ENCODE peak calls at places on chromosomes 5 and 9, in four cellular contexts. One of them, this sample, is unnamed.

GRCh38 chr5:34511915-34512314 is 144.2 kb upstream of the RAI14 start:
- DNase-seq in NCI-H460: no peak
- DNase-seq in kidney: peak
- DNase-seq in suprapubic skin: no peak
- DNase-seq in this sample: no peak

GRCh38 chr9:86341007-86341491 is 13.2 kb downstream of the TUT7 start:
- DNase-seq in suprapubic skin: no peak
- DNase-seq in kidney: no peak
- DNase-seq in NCI-H460: no peak
- DNase-seq in this sample: no peak

GRCh38 chr5:80368666-80369270 is 39.1 kb upstream of the ZFYVE16 start:
- DNase-seq in kidney: no peak
- DNase-seq in suprapubic skin: no peak
- DNase-seq in NCI-H460: no peak
- DNase-seq in this sample: no peak

GRCh38 chr9:93114169-93114983 is 18.4 kb downstream of the CARD19 start:
- DNase-seq in NCI-H460: no peak
- DNase-seq in kidney: peak
- DNase-seq in suprapubic skin: peak
- DNase-seq in this sample: peak

GRCh38 chr5:57538341-57538955 is 55.8 kb upstream of the ACTBL2 start:
- DNase-seq in kidney: no peak
- DNase-seq in suprapubic skin: no peak
- DNase-seq in NCI-H460: no peak
- DNase-seq in this sample: no peak

GRCh38 chr9:83043583-83043982 is 19.4 kb downstream of the RASEF start:
- DNase-seq in NCI-H460: no peak
- DNase-seq in suprapubic skin: no peak
- DNase-seq in kidney: no peak
- DNase-seq in this sample: no peak

GRCh38 chr5:16690243-16690839 is 73.5 kb upstream of the RETREG1 start:
- DNase-seq in kidney: no peak
- DNase-seq in suprapubic skin: no peak
- DNase-seq in NCI-H460: peak
- DNase-seq in this sample: no peak

GRCh38 chr9:116697341-116697740 is 10.2 kb downstream of the TRIM32 start:
- DNase-seq in kidney: no peak
- DNase-seq in NCI-H460: no peak
- DNase-seq in suprapubic skin: no peak
- DNase-seq in this sample: no peak

GRCh38 chr5:31671339-31671741 is 32.4 kb downstream of the PDZD2 start:
- DNase-seq in suprapubic skin: no peak
- DNase-seq in NCI-H460: no peak
- DNase-seq in kidney: no peak
- DNase-seq in this sample: no peak

GRCh38 chr9:77498891-77499290 is 149.2 kb downstream of the GNA14 start:
- DNase-seq in NCI-H460: no peak
- DNase-seq in kidney: no peak
- DNase-seq in suprapubic skin: no peak
- DNase-seq in this sample: no peak

GRCh38 chr5:42583322-42583721 is 160.1 kb downstream of the GHR start:
- DNase-seq in NCI-H460: peak
- DNase-seq in suprapubic skin: no peak
- DNase-seq in kidney: peak
- DNase-seq in this sample: no peak

GRCh38 chr9:136619742-136620440 is 42.8 kb upstream of the EGFL7 start:
- DNase-seq in kidney: no peak
- DNase-seq in NCI-H460: no peak
- DNase-seq in suprapubic skin: peak
- DNase-seq in this sample: no peak